ENCODE peak calls at places on chromosome 17, in nine cellular contexts. B is HCT116, H is A549, Q is SK-N-SH, F is K562, E is GM23338, G is GM12878, K is HepG2, C is HL-60. P is an unnamed sample.

GRCh38 chr17:82583720-82584234 is 64.2 kb downstream of the FOXK2 start:
- DNase-seq in E (no peak), K (no peak), B (no peak), C (no peak), F (no peak), G (no peak), Q (no peak), H (no peak), P (no peak)

GRCh38 chr17:15232517-15232915 is 32.6 kb downstream of the PMP22 start:
- DNase-seq in C (no peak), G (no peak), Q (no peak), F (no peak), H (no peak), E (no peak), K (no peak), B (no peak), P (no peak)

GRCh38 chr17:58823051-58823525 is 67.4 kb downstream of the PPM1E start:
- DNase-seq in E (no peak), G (no peak), Q (no peak), K (no peak), H (no peak), F (no peak), C (no peak), B (no peak), P (no peak)

GRCh38 chr17:5078106-5079028 is at the start of gene ZFP3:
- DNase-seq in B (no peak), G (peak), C (no peak), Q (peak), K (no peak), H (peak), F (no peak), E (peak), P (no peak)

GRCh38 chr17:79410681-79411080 is 200.2 kb downstream of the RBFOX3 start:
- DNase-seq in C (no peak), H (no peak), B (no peak), K (no peak), G (no peak), F (no peak), E (no peak), Q (no peak), P (no peak)

GRCh38 chr17:66807182-66807581 is 27.7 kb upstream of the CACNG5 start:
- DNase-seq in H (no peak), G (no peak), E (no peak), C (no peak), K (no peak), Q (no peak), F (no peak), B (no peak), P (no peak)

GRCh38 chr17:9971991-9972390 is 66.9 kb upstream of the RCVRN start:
- DNase-seq in Q (peak), C (no peak), B (no peak), F (no peak), E (no peak), K (no peak), H (peak), G (no peak), P (no peak)

GRCh38 chr17:21168555-21168865 is 41.7 kb downstream of the DHRS7B start:
- DNase-seq in G (no peak), K (no peak), C (no peak), Q (no peak), H (no peak), E (no peak), F (no peak), B (no peak), P (no peak)

GRCh38 chr17:19254651-19255050 is 17.5 kb downstream of the EPN2 start:
- DNase-seq in H (peak), F (no peak), G (no peak), Q (no peak), C (no peak), K (no peak), B (no peak), E (no peak), P (no peak)

GRCh38 chr17:41308918-41309359 is at the start of gene KRTAP16-1:
- DNase-seq in E (no peak), F (no peak), C (no peak), B (no peak), H (no peak), Q (no peak), G (no peak), K (no peak), P (no peak)

GRCh38 chr17:70588003-70588402 is 418.7 kb downstream of the KCNJ2 start:
- DNase-seq in K (no peak), C (no peak), B (no peak), E (no peak), Q (no peak), F (no peak), G (no peak), H (no peak), P (no peak)

GRCh38 chr17:4161179-4161559 is 18.2 kb downstream of the CYB5D2 start:
- DNase-seq in Q (peak), F (no peak), H (peak), K (peak), E (peak), G (no peak), C (no peak), B (no peak), P (peak)

GRCh38 chr17:45838751-45839150 is 5.9 kb upstream of the SPPL2C start:
- DNase-seq in K (no peak), G (no peak), B (no peak), E (no peak), H (no peak), F (no peak), Q (no peak), C (no peak), P (no peak)

GRCh38 chr17:15922586-15922985 is 22.3 kb upstream of the ADORA2B start:
- DNase-seq in G (no peak), B (no peak), K (no peak), C (no peak), E (no peak), H (no peak), F (no peak), Q (no peak), P (no peak)

GRCh38 chr17:20116683-20117309 is 107.6 kb downstream of the SPECC1 start:
- DNase-seq in G (no peak), H (peak), K (peak), C (no peak), F (peak), E (peak), B (peak), Q (peak), P (no peak)

GRCh38 chr17:38334480-38335364 is 9.0 kb downstream of the GPR179 start:
- DNase-seq in Q (peak), G (no peak), C (no peak), K (no peak), F (no peak), B (no peak), H (no peak), E (no peak), P (no peak)

GRCh38 chr17:48583708-48584582 is 5.8 kb upstream of the HOXB4 start:
- DNase-seq in K (no peak), E (no peak), H (no peak), B (no peak), Q (no peak), G (no peak), C (no peak), F (no peak), P (no peak)

GRCh38 chr17:57811633-57812280 is 38.1 kb downstream of the MRPS23 start:
- DNase-seq in Q (peak), E (peak), K (no peak), F (no peak), H (no peak), B (peak), C (no peak), G (no peak), P (no peak)

GRCh38 chr17:61294286-61294685 is 105.4 kb upstream of the TBX2 start:
- DNase-seq in B (no peak), C (no peak), F (no peak), Q (no peak), E (no peak), G (no peak), H (no peak), K (no peak), P (no peak)

GRCh38 chr17:71649986-71650385 is 470.8 kb upstream of the SOX9 start:
- DNase-seq in C (no peak), K (no peak), F (no peak), B (no peak), E (no peak), H (no peak), Q (no peak), G (no peak), P (no peak)

GRCh38 chr17:58991718-58992331 is 114.9 kb downstream of the TRIM37 start:
- DNase-seq in H (peak), F (no peak), G (peak), B (no peak), K (peak), Q (no peak), E (no peak), C (no peak), P (no peak)

GRCh38 chr17:3678821-3679175 is 10.2 kb downstream of the EMC6 start:
- DNase-seq in C (no peak), B (no peak), G (no peak), E (no peak), F (no peak), H (no peak), Q (no peak), K (no peak), P (no peak)

GRCh38 chr17:79214940-79215604 is 140.4 kb downstream of the ENGASE start:
- DNase-seq in E (no peak), C (no peak), F (no peak), K (no peak), Q (peak), G (no peak), B (no peak), H (no peak), P (no peak)

GRCh38 chr17:41801374-41802062 is 10.2 kb downstream of the P3H4 start:
- DNase-seq in H (peak), K (peak), F (peak), E (peak), B (peak), C (no peak), G (no peak), Q (peak), P (no peak)

GRCh38 chr17:7380321-7380720 is 568 bp upstream of the TNK1 start:
- DNase-seq in H (no peak), E (peak), Q (peak), F (no peak), B (no peak), C (no peak), G (no peak), K (no peak), P (no peak)

GRCh38 chr17:74386397-74386796 is 19.1 kb downstream of the GPR142 start:
- DNase-seq in G (no peak), C (no peak), H (no peak), K (no peak), B (no peak), F (no peak), Q (no peak), E (no peak), P (no peak)

GRCh38 chr17:16027708-16028584 is 28.3 kb downstream of the TTC19 start:
- DNase-seq in C (no peak), E (no peak), K (peak), Q (no peak), F (peak), H (peak), G (peak), B (peak), P (peak)

GRCh38 chr17:81577278-81578000 is 25.3 kb upstream of the FAAP100 start:
- DNase-seq in H (peak), G (no peak), E (no peak), F (no peak), B (no peak), Q (no peak), C (peak), K (peak), P (no peak)

GRCh38 chr17:68100000-68100641 is 64.6 kb downstream of the KPNA2 start:
- DNase-seq in C (no peak), G (no peak), B (no peak), K (peak), H (no peak), Q (no peak), F (no peak), E (no peak), P (no peak)

GRCh38 chr17:48483004-48483403 is 47.8 kb downstream of the HOXB1 start:
- DNase-seq in K (no peak), F (no peak), B (peak), Q (no peak), E (no peak), C (no peak), G (no peak), H (no peak), P (no peak)

GRCh38 chr17:51461578-51462004 is 201.2 kb downstream of the UTP18 start:
- DNase-seq in H (peak), Q (peak), B (peak), G (no peak), E (peak), K (peak), F (peak), C (peak), P (peak)

GRCh38 chr17:27218719-27219488 is 75.0 kb upstream of the WSB1 start:
- DNase-seq in Q (no peak), C (no peak), K (no peak), H (no peak), F (no peak), B (no peak), E (no peak), G (peak), P (no peak)

GRCh38 chr17:82866521-82867214 is 26.8 kb upstream of the ZNF750 start:
- DNase-seq in E (no peak), G (no peak), K (no peak), F (no peak), B (no peak), C (no peak), Q (peak), H (no peak), P (no peak)

GRCh38 chr17:49342575-49342936 is 19.5 kb downstream of the ZNF652 start:
- DNase-seq in G (no peak), F (no peak), Q (no peak), H (no peak), C (no peak), K (no peak), B (no peak), E (no peak), P (no peak)

GRCh38 chr17:55458977-55459376 is 37.3 kb upstream of the MMD start:
- DNase-seq in G (no peak), B (peak), C (no peak), H (peak), E (no peak), Q (no peak), K (no peak), F (no peak), P (no peak)

GRCh38 chr17:73936908-73937627 is 266.4 kb upstream of the RPL38 start:
- DNase-seq in F (no peak), C (no peak), B (no peak), K (peak), H (no peak), E (no peak), Q (no peak), G (no peak), P (no peak)

DNA sequence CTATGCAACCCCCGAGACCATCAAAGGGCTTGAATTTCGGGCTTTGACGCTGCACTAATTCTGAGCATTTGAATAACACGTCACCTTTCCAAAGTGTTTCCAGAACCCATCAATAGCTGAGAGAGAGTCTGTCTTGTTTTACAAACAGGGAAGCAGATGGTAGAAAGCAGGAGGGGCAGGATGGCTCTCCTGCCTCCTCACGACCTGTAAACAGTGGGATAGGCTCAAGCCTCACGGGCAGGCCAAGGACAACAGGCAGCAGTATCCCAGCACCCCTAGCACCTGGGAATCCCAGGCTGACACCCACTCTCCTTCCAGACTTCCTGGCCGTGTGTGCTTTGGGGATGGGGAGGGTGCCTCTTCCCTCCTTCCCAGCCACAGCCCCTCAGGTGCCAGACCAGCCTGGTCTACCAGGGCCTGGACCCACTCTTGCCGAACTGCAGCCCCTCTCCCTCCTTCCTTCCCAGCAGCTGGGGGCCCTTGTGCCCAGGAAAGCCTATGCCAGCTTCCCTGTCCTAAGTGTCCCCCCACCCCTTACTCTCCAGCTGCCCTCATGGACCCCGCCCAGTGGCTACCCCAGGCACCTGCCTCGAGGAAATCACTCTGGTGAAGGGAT is 20.2 kb upstream of the RASD1 start:
- DNase-seq in F (no peak), K (no peak), Q (no peak), C (no peak), B (no peak), G (no peak), H (no peak), E (no peak), P (no peak)
- TF ChIP-seq REST in F (no peak), K (no peak), Q (no peak), C (no peak), B (no peak), G (no peak), H (no peak), E (no peak), P (no peak)

GRCh38 chr17:36527851-36528250 is 6.8 kb downstream of the MYO19 start:
- DNase-seq in H (no peak), C (no peak), K (no peak), B (no peak), G (no peak), E (no peak), F (no peak), Q (no peak), P (no peak)

GRCh38 chr17:36524428-36524876 is 10.2 kb downstream of the MYO19 start:
- DNase-seq in F (no peak), Q (no peak), B (no peak), H (no peak), G (no peak), K (no peak), C (no peak), E (no peak), P (no peak)

GRCh38 chr17:36525888-36526287 is 8.8 kb downstream of the MYO19 start:
- DNase-seq in E (no peak), B (no peak), H (no peak), G (no peak), F (no peak), Q (no peak), C (no peak), K (no peak), P (no peak)

GRCh38 chr17:36529121-36529520 is 5.5 kb downstream of the MYO19 start:
- DNase-seq in K (no peak), C (no peak), E (no peak), Q (no peak), B (no peak), G (no peak), H (peak), F (no peak), P (no peak)

DNA sequence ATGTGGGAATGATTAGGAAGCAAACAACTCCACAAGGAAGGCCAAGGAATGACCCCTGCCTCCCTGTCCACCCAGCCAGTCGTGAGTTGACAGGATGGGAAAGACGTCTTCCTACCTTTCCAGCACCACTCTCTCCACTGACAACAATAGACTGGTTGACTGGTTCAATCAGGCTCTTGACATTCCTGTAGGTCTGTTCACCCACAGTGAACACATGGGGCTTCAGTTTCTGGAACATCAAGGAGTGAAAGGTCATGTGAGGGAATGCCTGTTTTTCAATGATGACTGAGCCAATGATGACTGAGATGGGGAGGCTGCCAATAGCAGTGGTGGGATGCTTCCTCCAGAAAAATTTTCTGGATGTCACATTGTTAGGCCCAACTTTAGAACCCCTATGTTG is 9.6 kb downstream of the MYO19 start:
- DNase-seq in F (no peak), C (no peak), K (no peak), H (no peak), B (no peak), Q (no peak), G (no peak), E (no peak), P (no peak)
- TF ChIP-seq REST in F (no peak), C (no peak), K (no peak), H (no peak), B (no peak), Q (no peak), G (no peak), E (no peak), P (no peak)

GRCh38 chr17:36443777-36444176 is 42.7 kb upstream of the ZNHIT3 start:
- DNase-seq in H (no peak), Q (no peak), E (no peak), B (no peak), G (no peak), C (no peak), K (no peak), F (no peak), P (no peak)
- TF ChIP-seq REST in H (no peak), Q (no peak), E (no peak), B (no peak), G (no peak), C (no peak), K (no peak), F (no peak), P (no peak)

GRCh38 chr17:35804658-35805192 is 4.6 kb upstream of the TAF15 start:
- DNase-seq in C (peak), G (peak), Q (peak), H (peak), B (peak), K (peak), E (peak), F (peak), P (peak)
- TF ChIP-seq REST in C (no peak), G (no peak), Q (no peak), H (no peak), B (no peak), K (no peak), E (no peak), F (no peak), P (no peak)

DNA sequence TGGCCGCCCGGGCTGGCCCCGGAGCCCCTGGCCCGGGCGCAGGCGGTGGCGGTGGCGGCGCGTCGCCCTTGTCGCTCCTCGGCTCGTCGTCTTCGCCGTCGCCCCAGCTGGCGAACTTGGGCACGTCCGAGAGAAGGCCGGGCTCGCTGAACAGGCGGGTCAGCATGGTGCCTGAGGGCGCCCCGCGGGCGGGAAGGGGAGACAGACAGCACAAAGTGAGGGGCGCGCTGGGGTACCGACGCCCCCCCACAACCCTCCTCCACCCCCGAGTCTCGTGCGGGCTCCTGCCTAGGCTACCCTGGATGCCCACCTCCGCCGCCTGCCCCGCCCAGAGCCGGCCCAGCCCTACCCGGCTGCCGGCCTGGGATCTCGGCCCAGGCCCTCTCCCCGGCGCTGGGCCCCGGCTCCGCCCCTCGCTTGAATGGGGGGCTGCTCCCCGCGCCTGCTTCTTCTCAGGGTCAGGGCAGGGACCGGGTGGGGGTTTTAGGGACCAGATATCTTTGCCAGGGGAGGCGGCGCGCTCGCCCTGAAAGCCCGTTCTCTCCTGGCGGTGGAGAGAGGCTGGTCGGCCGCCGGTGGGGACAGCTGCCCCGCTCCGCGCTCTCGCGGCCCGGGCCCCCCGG is 1.2 kb downstream of the NEUROD2 start:
- DNase-seq in G (no peak), E (peak), Q (no peak), K (no peak), C (no peak), F (no peak), B (no peak), H (peak), P (no peak)
- TF ChIP-seq REST in G (no peak), E (no peak), Q (no peak), K (no peak), C (no peak), F (no peak), B (no peak), H (no peak), P (no peak)

GRCh38 chr17:56597495-56597990 is 4.0 kb downstream of the NOG start:
- DNase-seq in K (no peak), G (no peak), C (no peak), Q (peak), H (no peak), B (no peak), F (no peak), E (peak), P (no peak)
- TF ChIP-seq REST in K (no peak), G (no peak), C (no peak), Q (no peak), H (no peak), B (no peak), F (no peak), E (no peak), P (no peak)

DNA sequence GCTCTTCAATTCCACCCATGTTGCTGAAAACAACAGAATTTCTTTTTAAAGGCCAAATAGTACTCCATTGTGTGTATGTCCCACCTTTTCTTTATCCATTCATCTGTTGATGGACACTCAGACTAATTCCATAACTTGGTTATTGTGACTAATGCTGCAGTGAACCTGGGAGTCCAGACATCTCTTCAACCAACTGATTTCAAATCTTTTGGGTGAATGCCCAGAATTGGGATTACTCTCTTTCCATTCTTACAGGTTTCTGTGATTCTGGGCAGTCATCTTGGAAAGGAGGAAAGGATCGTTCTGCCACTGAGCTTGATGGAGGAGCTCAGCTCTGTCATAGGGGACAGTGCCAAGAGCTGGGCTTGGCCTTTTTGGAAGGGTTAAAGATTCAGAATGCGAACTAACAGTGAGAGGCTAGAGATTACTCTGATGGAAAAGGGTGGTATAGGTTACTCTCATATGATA is 48.1 kb downstream of the HIC1 start:
- DNase-seq in Q (no peak), F (no peak), H (no peak), E (no peak), G (no peak), C (no peak), B (peak), K (no peak), P (no peak)
- TF ChIP-seq REST in Q (no peak), F (no peak), H (no peak), E (no peak), G (no peak), C (no peak), B (no peak), K (no peak), P (no peak)

P was measured in Panc1.